ENCODE peak calls at places on chromosomes 16 and 17, in seven cellular contexts. One of them, this sample, is unnamed.
A peak's percentile ranks its signal among the peaks of the same experiment; 100 is the strongest.

GRCh38 chr17:79042421-79043190 is 18.6 kb downstream of the C1QTNF1 start:
- DNase-seq in spleen: peak; percentile 90
- DNase-seq in stimulated activated CD4-positive, alpha-beta T cell treated with anti-CD3 and anti-CD28 coated beads, TNF-alpha, amount 100 ng/mL, for 48 hours: peak; percentile 53
- DNase-seq in LoVo: peak; percentile 79
- DNase-seq in GM12865: peak; percentile 48
- DNase-seq in GM23338: peak; percentile 88
- DNase-seq in C1 segment of cervical spinal cord: peak; percentile 22
- DNase-seq in this sample: peak; percentile 54

GRCh38 chr16:86772231-86772510 is 193.8 kb downstream of the FOXL1 start:
- DNase-seq in stimulated activated CD4-positive, alpha-beta T cell treated with anti-CD3 and anti-CD28 coated beads, TNF-alpha, amount 100 ng/mL, for 48 hours: no peak
- DNase-seq in spleen: no peak
- DNase-seq in C1 segment of cervical spinal cord: no peak
- DNase-seq in LoVo: no peak
- DNase-seq in GM12865: no peak
- DNase-seq in GM23338: no peak
- DNase-seq in this sample: no peak

GRCh38 chr16:51119576-51120288 is 31.3 kb downstream of the SALL1 start:
- DNase-seq in C1 segment of cervical spinal cord: no peak
- DNase-seq in GM12865: no peak
- DNase-seq in LoVo: no peak
- DNase-seq in spleen: no peak
- DNase-seq in stimulated activated CD4-positive, alpha-beta T cell treated with anti-CD3 and anti-CD28 coated beads, TNF-alpha, amount 100 ng/mL, for 48 hours: no peak
- DNase-seq in GM23338: no peak
- DNase-seq in this sample: no peak

GRCh38 chr17:49637050-49637449 is 40.8 kb downstream of the SPOP start:
- DNase-seq in stimulated activated CD4-positive, alpha-beta T cell treated with anti-CD3 and anti-CD28 coated beads, TNF-alpha, amount 100 ng/mL, for 48 hours: no peak
- DNase-seq in LoVo: no peak
- DNase-seq in GM23338: no peak
- DNase-seq in spleen: no peak
- DNase-seq in C1 segment of cervical spinal cord: no peak
- DNase-seq in GM12865: no peak
- DNase-seq in this sample: no peak

GRCh38 chr17:28338056-28338768 is 2.7 kb downstream of the TNFAIP1 start:
- DNase-seq in LoVo: no peak
- DNase-seq in stimulated activated CD4-positive, alpha-beta T cell treated with anti-CD3 and anti-CD28 coated beads, TNF-alpha, amount 100 ng/mL, for 48 hours: no peak
- DNase-seq in spleen: no peak
- DNase-seq in GM12865: no peak
- DNase-seq in C1 segment of cervical spinal cord: no peak
- DNase-seq in GM23338: no peak
- DNase-seq in this sample: no peak

GRCh38 chr17:5758651-5759050 is 174.3 kb upstream of the NLRP1 start:
- DNase-seq in stimulated activated CD4-positive, alpha-beta T cell treated with anti-CD3 and anti-CD28 coated beads, TNF-alpha, amount 100 ng/mL, for 48 hours: no peak
- DNase-seq in GM12865: peak; percentile 78
- DNase-seq in C1 segment of cervical spinal cord: no peak
- DNase-seq in LoVo: no peak
- DNase-seq in spleen: no peak
- DNase-seq in GM23338: peak; percentile 86
- DNase-seq in this sample: no peak

GRCh38 chr17:76755285-76755684 is 17.4 kb downstream of the MFSD11 start:
- DNase-seq in stimulated activated CD4-positive, alpha-beta T cell treated with anti-CD3 and anti-CD28 coated beads, TNF-alpha, amount 100 ng/mL, for 48 hours: no peak
- DNase-seq in spleen: no peak
- DNase-seq in GM12865: no peak
- DNase-seq in LoVo: no peak
- DNase-seq in GM23338: no peak
- DNase-seq in C1 segment of cervical spinal cord: no peak
- DNase-seq in this sample: no peak

GRCh38 chr17:29133146-29133713 is 47.0 kb downstream of the MYO18A start:
- DNase-seq in LoVo: no peak
- DNase-seq in C1 segment of cervical spinal cord: no peak
- DNase-seq in spleen: no peak
- DNase-seq in GM23338: peak; percentile 41
- DNase-seq in stimulated activated CD4-positive, alpha-beta T cell treated with anti-CD3 and anti-CD28 coated beads, TNF-alpha, amount 100 ng/mL, for 48 hours: no peak
- DNase-seq in GM12865: no peak
- DNase-seq in this sample: no peak

GRCh38 chr17:35372846-35373531 is 432 bp downstream of the SLFN11 start:
- DNase-seq in C1 segment of cervical spinal cord: no peak
- DNase-seq in LoVo: no peak
- DNase-seq in GM23338: peak; percentile 57
- DNase-seq in spleen: peak; percentile 84
- DNase-seq in stimulated activated CD4-positive, alpha-beta T cell treated with anti-CD3 and anti-CD28 coated beads, TNF-alpha, amount 100 ng/mL, for 48 hours: no peak
- DNase-seq in GM12865: peak; percentile 46
- DNase-seq in this sample: peak; percentile 48

GRCh38 chr17:41483531-41483930 is 2.6 kb upstream of the KRT35 start:
- DNase-seq in spleen: no peak
- DNase-seq in GM12865: no peak
- DNase-seq in stimulated activated CD4-positive, alpha-beta T cell treated with anti-CD3 and anti-CD28 coated beads, TNF-alpha, amount 100 ng/mL, for 48 hours: no peak
- DNase-seq in C1 segment of cervical spinal cord: no peak
- DNase-seq in LoVo: no peak
- DNase-seq in GM23338: no peak
- DNase-seq in this sample: no peak

This sample was measured in NCI-H1105.